ENCODE peak calls at places on chromosome 6, in five cellular contexts. Y is iris pigment epithelial cell, C is PC-3, V is GM13977, K is mucosa of gallbladder. L is an unnamed sample.

GRCh38 chr6:26520088-26520839 is 17.9 kb upstream of the HMGN4 start:
- DNase-seq in Y (peak; percentile 65), C (no peak), V (no peak), K (no peak), L (peak; percentile 88)

GRCh38 chr6:33965766-33966165 is 162.0 kb upstream of the MLN start:
- DNase-seq in Y (no peak), C (no peak), V (no peak), K (no peak), L (no peak)

GRCh38 chr6:149842331-149842730 is 21.8 kb downstream of the LRP11 start:
- DNase-seq in Y (no peak), C (no peak), V (no peak), K (peak; percentile 33), L (peak; percentile 17)

GRCh38 chr6:128696651-128697391 is 176.4 kb upstream of the PTPRK start:
- DNase-seq in Y (peak; percentile 72), C (peak; percentile 87), V (no peak), K (no peak), L (peak; percentile 61)

GRCh38 chr6:109508166-109508860 is 25.3 kb upstream of the ZBTB24 start:
- DNase-seq in Y (no peak), C (no peak), V (no peak), K (no peak), L (no peak)

GRCh38 chr6:2626381-2626780 is 124.3 kb downstream of the MYLK4 start:
- DNase-seq in Y (no peak), C (no peak), V (no peak), K (no peak), L (no peak)

GRCh38 chr6:147122823-147123222 is 81.4 kb upstream of the STXBP5 start:
- DNase-seq in Y (no peak), C (no peak), V (no peak), K (no peak), L (no peak)

GRCh38 chr6:6414946-6415345 is 94.5 kb upstream of the F13A1 start:
- DNase-seq in Y (no peak), C (no peak), V (no peak), K (no peak), L (no peak)

GRCh38 chr6:125041740-125042459 is 79.7 kb downstream of the RNF217 start:
- DNase-seq in Y (peak; percentile 71), C (peak; percentile 69), V (no peak), K (no peak), L (no peak)

L was measured in DMS53.